ENCODE peak calls at places on chromosomes 3 and 15, in four cellular contexts. One of them, this sample, is unnamed.

GRCh38 chr3:53478166-53478830 is 16.1 kb upstream of the CACNA1D start:
- DNase-seq in HepG2: peak; percentile 98
- DNase-seq in GM12878: no peak
- DNase-seq in K562: no peak
- DNase-seq in this sample: no peak

GRCh38 chr3:138441742-138442141 is 7.3 kb downstream of the ESYT3 start:
- DNase-seq in HepG2: no peak
- DNase-seq in GM12878: no peak
- DNase-seq in K562: no peak
- DNase-seq in this sample: no peak

GRCh38 chr3:51934139-51934850 is 7.4 kb downstream of the RRP9 start:
- DNase-seq in HepG2: no peak
- DNase-seq in GM12878: no peak
- DNase-seq in K562: no peak
- DNase-seq in this sample: no peak

GRCh38 chr15:29331669-29332068 is 62.0 kb upstream of the NSMCE3 start:
- DNase-seq in HepG2: no peak
- DNase-seq in GM12878: no peak
- DNase-seq in K562: no peak
- DNase-seq in this sample: no peak

GRCh38 chr15:65292938-65293518 is 2.8 kb upstream of the RNU5A-1 start:
- DNase-seq in HepG2: peak; percentile 45
- DNase-seq in GM12878: no peak
- DNase-seq in K562: no peak
- DNase-seq in this sample: no peak

GRCh38 chr15:96323250-96324162 is 7.0 kb upstream of the NR2F2 start:
- DNase-seq in HepG2: no peak
- DNase-seq in GM12878: no peak
- DNase-seq in K562: no peak
- DNase-seq in this sample: peak; percentile 68

GRCh38 chr15:67165653-67166260 is 88.7 kb downstream of the AAGAB start:
- DNase-seq in HepG2: no peak
- DNase-seq in GM12878: no peak
- DNase-seq in K562: no peak
- DNase-seq in this sample: peak; percentile 69

GRCh38 chr3:189304465-189305341 is 132.9 kb downstream of the TPRG1 start:
- DNase-seq in HepG2: no peak
- DNase-seq in GM12878: no peak
- DNase-seq in K562: no peak
- DNase-seq in this sample: peak; percentile 45

GRCh38 chr15:82551646-82552247 is 11.5 kb upstream of the RPS17 start:
- DNase-seq in HepG2: no peak
- DNase-seq in GM12878: no peak
- DNase-seq in K562: no peak
- DNase-seq in this sample: no peak

GRCh38 chr15:28955686-28956421 is 70.1 kb downstream of the APBA2 start:
- DNase-seq in HepG2: no peak
- DNase-seq in GM12878: no peak
- DNase-seq in K562: peak; percentile 75
- DNase-seq in this sample: no peak

GRCh38 chr3:11006986-11007385 is 14.4 kb downstream of the SLC6A1 start:
- DNase-seq in HepG2: no peak
- DNase-seq in GM12878: no peak
- DNase-seq in K562: no peak
- DNase-seq in this sample: no peak

GRCh38 chr3:144624656-144625055 is 653.0 kb downstream of the DIPK2A start:
- DNase-seq in HepG2: no peak
- DNase-seq in GM12878: no peak
- DNase-seq in K562: no peak
- DNase-seq in this sample: no peak

GRCh38 chr3:59994720-59995304 is 945.0 kb upstream of the CFAP20DC start:
- DNase-seq in HepG2: no peak
- DNase-seq in GM12878: no peak
- DNase-seq in K562: no peak
- DNase-seq in this sample: no peak

GRCh38 chr15:59812889-59813288 is 123.8 kb upstream of the BNIP2 start:
- DNase-seq in HepG2: no peak
- DNase-seq in GM12878: no peak
- DNase-seq in K562: no peak
- DNase-seq in this sample: no peak
- TF ChIP-seq YY1 in HepG2: no peak
- TF ChIP-seq YY1 in GM12878: no peak
- TF ChIP-seq YY1 in K562: no peak
- TF ChIP-seq YY1 in this sample: no peak

GRCh38 chr3:172125963-172126403 is 86.6 kb downstream of the FNDC3B start:
- DNase-seq in HepG2: no peak
- DNase-seq in GM12878: no peak
- DNase-seq in K562: no peak
- DNase-seq in this sample: no peak

GRCh38 chr3:172127929-172128580 is 88.7 kb downstream of the FNDC3B start:
- DNase-seq in HepG2: peak; percentile 85
- DNase-seq in GM12878: no peak
- DNase-seq in K562: no peak
- DNase-seq in this sample: no peak

GRCh38 chr3:172127141-172127540 is 87.8 kb downstream of the FNDC3B start:
- DNase-seq in HepG2: no peak
- DNase-seq in GM12878: no peak
- DNase-seq in K562: no peak
- DNase-seq in this sample: no peak

GRCh38 chr3:172125053-172125452 is 85.7 kb downstream of the FNDC3B start:
- DNase-seq in HepG2: no peak
- DNase-seq in GM12878: no peak
- DNase-seq in K562: no peak
- DNase-seq in this sample: no peak

DNA sequence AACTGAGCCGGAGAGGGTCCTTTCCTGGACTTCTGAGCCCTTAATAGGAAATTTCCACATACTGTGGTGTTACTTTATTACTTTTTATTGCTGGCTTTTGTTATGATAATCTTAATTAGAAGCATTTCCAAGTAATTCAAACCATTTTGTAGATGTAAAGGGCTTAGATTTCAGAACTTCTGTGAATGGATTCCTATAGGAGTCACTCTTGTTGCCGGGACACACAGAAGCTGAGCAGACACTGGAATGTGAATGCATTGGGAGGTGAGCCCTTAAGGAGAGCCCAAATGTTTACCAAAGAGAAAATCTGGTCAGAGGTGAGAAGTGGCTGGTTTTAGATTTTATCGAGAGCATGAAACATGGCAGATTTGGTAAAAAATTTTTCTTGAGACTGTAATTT is 87.4 kb downstream of the FNDC3B start:
- DNase-seq in HepG2: no peak
- DNase-seq in GM12878: no peak
- DNase-seq in K562: no peak
- DNase-seq in this sample: no peak
- TF ChIP-seq CREB1 in HepG2: no peak
- TF ChIP-seq CREB1 in GM12878: no peak
- TF ChIP-seq CREB1 in K562: no peak
- TF ChIP-seq CREB1 in this sample: no peak

GRCh38 chr3:105527949-105528348 is 161.2 kb downstream of the ALCAM start:
- DNase-seq in HepG2: no peak
- DNase-seq in GM12878: no peak
- DNase-seq in K562: no peak
- DNase-seq in this sample: no peak

GRCh38 chr3:105523496-105523895 is 156.8 kb downstream of the ALCAM start:
- DNase-seq in HepG2: no peak
- DNase-seq in GM12878: no peak
- DNase-seq in K562: no peak
- DNase-seq in this sample: no peak

GRCh38 chr3:105527538-105527937 is 160.8 kb downstream of the ALCAM start:
- DNase-seq in HepG2: no peak
- DNase-seq in GM12878: no peak
- DNase-seq in K562: no peak
- DNase-seq in this sample: no peak

GRCh38 chr3:105528956-105529355 is 162.2 kb downstream of the ALCAM start:
- DNase-seq in HepG2: no peak
- DNase-seq in GM12878: no peak
- DNase-seq in K562: no peak
- DNase-seq in this sample: no peak

DNA sequence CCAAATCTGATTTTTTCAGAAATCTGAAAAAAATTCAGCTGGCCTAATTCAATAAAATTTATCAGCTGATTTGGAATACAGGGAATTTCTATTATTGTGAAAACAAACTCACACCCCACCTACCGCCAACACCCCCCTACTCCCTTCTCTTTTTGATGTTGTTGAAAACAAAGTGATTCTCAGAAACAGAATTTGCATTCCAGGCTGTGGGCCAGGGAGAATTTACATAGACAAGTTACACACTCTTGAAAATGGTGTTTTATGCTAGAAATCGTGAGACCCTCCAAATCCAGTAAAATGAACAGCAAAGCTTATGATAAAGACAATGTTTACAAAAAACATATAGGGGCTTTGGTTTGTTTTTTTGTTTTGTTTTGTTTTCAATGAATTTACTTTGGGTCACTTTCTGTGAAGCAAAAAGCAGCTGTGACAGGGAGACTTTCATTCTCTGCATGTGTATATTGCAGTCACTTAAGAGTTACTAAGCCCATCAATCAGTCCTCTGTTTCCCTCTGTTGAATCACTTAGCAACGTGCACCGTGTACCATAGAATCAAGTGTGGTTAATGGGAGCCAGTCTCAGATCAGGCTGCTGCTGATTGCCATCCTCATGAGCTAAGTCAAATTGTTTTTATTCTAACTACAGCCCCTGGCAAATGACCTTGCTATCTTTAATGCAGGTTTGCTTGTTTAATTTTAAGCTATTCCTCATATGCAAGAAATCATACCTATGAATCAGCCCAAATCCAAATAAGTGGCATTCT is 159.8 kb downstream of the ALCAM start:
- DNase-seq in HepG2: no peak
- DNase-seq in GM12878: no peak
- DNase-seq in K562: no peak
- DNase-seq in this sample: no peak
- TF ChIP-seq YY1 in HepG2: no peak
- TF ChIP-seq YY1 in GM12878: no peak
- TF ChIP-seq YY1 in K562: no peak
- TF ChIP-seq YY1 in this sample: no peak

GRCh38 chr3:105187340-105187739 is 179.4 kb upstream of the ALCAM start:
- DNase-seq in HepG2: no peak
- DNase-seq in GM12878: no peak
- DNase-seq in K562: no peak
- DNase-seq in this sample: no peak
- TF ChIP-seq CREB1 in HepG2: no peak
- TF ChIP-seq CREB1 in GM12878: no peak
- TF ChIP-seq CREB1 in K562: no peak
- TF ChIP-seq CREB1 in this sample: no peak

GRCh38 chr3:46971742-46972141 is 4.8 kb downstream of the CCDC12 start:
- DNase-seq in HepG2: no peak
- DNase-seq in GM12878: no peak
- DNase-seq in K562: peak; percentile 83
- DNase-seq in this sample: no peak
- TF ChIP-seq YY1 in HepG2: no peak
- TF ChIP-seq YY1 in GM12878: no peak
- TF ChIP-seq YY1 in K562: no peak
- TF ChIP-seq YY1 in this sample: no peak

GRCh38 chr3:171838218-171838720 is 4.9 kb upstream of the TMEM212 start:
- DNase-seq in HepG2: peak; percentile 90
- DNase-seq in GM12878: no peak
- DNase-seq in K562: peak; percentile 28
- DNase-seq in this sample: no peak
- TF ChIP-seq CREB1 in HepG2: peak; percentile 1
- TF ChIP-seq CREB1 in GM12878: no peak
- TF ChIP-seq CREB1 in K562: no peak
- TF ChIP-seq CREB1 in this sample: no peak

DNA sequence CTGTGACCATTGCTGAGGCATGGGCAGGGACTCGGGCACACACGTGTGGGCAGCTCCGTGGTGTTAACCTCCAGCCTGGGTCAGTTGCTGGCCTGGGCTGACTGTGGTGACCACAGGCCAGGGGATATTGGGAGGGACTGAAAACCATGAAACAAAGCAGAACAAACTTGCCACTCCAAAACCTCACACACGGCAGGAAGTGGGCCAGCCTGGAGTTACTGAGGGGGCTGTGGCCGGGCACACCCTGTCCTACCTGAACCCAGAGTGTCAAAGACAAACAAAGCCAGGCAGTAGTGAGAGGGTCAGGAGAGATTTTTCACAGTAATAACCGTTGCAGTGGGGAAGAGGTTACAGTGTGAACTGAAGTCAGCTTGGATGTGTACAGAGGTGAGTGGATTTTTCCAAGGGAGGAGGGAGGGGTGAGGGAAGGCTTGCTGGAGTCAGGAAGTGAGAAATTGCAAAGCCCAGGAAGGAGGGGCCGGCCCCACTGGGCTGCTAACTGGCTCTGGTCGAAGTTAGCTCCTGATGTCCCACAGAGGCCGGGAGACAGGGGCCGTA is 40.0 kb upstream of the ATP10A start:
- DNase-seq in HepG2: no peak
- DNase-seq in GM12878: no peak
- DNase-seq in K562: no peak
- DNase-seq in this sample: no peak
- TF ChIP-seq YY1 in HepG2: no peak
- TF ChIP-seq YY1 in GM12878: no peak
- TF ChIP-seq YY1 in K562: no peak
- TF ChIP-seq YY1 in this sample: no peak

GRCh38 chr3:159828542-159828943 is 160.1 kb upstream of the IL12A start:
- DNase-seq in HepG2: peak; percentile 3
- DNase-seq in GM12878: no peak
- DNase-seq in K562: peak; percentile 11
- DNase-seq in this sample: no peak
- TF ChIP-seq CREB1 in HepG2: no peak
- TF ChIP-seq CREB1 in GM12878: no peak
- TF ChIP-seq CREB1 in K562: no peak
- TF ChIP-seq CREB1 in this sample: no peak

This sample was measured in H1.